ENCODE peak calls at places on chromosomes 1 and 21, in nine cellular contexts. F is heart right ventricle; R is testis; C is caudate nucleus; W is NCI-H1092; V is left ventricle myocardium superior; Q is T47D; N is activated CD4-positive, alpha-beta T cell treated with anti-CD3 and anti-CD28 coated beads, Interleukin-2, amount 50 U/mL, for 4 hours; I is T-helper 2 cell. G is an unnamed sample.

GRCh38 chr1:156489166-156489934 is 11.2 kb downstream of the MEF2D start:
- DNase-seq in W (peak; percentile 30), I (peak; percentile 62), N (peak; percentile 51), R (peak; percentile 63), F (peak; percentile 71), C (peak; percentile 57), Q (no peak), V (peak; percentile 82), G (no peak)

GRCh38 chr1:185646202-185646683 is 87.9 kb upstream of the HMCN1 start:
- DNase-seq in W (peak; percentile 54), I (no peak), V (no peak), N (no peak), Q (peak; percentile 78), F (no peak), C (no peak), R (peak; percentile 52), G (peak; percentile 72)

GRCh38 chr1:55107989-55108388 is 68.6 kb downstream of the PCSK9 start:
- DNase-seq in V (no peak), Q (no peak), I (no peak), F (no peak), W (no peak), R (no peak), C (no peak), N (no peak), G (no peak)

GRCh38 chr1:10107985-10108663 is 75.4 kb downstream of the UBE4B start:
- DNase-seq in W (no peak), V (no peak), N (no peak), R (no peak), Q (no peak), I (no peak), F (no peak), C (peak; percentile 11), G (no peak)

GRCh38 chr1:4745560-4745959 is 91.2 kb downstream of the AJAP1 start:
- DNase-seq in Q (no peak), N (no peak), C (no peak), R (no peak), I (no peak), F (no peak), V (no peak), W (no peak), G (no peak)

GRCh38 chr1:115643636-115644035 is 1.9 kb downstream of the VANGL1 start:
- DNase-seq in Q (no peak), C (no peak), I (no peak), W (no peak), F (no peak), R (no peak), N (no peak), V (no peak), G (no peak)

GRCh38 chr1:235943581-235944114 is 76.9 kb upstream of the LYST start:
- DNase-seq in V (no peak), N (no peak), C (no peak), Q (no peak), R (no peak), F (no peak), W (no peak), I (no peak), G (no peak)

GRCh38 chr1:163022129-163022528 is 47.0 kb upstream of the RGS4 start:
- DNase-seq in C (no peak), F (no peak), N (no peak), V (no peak), I (no peak), R (no peak), W (no peak), Q (no peak), G (no peak)

GRCh38 chr21:43639470-43640178 is 19.7 kb downstream of the HSF2BP start:
- DNase-seq in Q (no peak), F (no peak), W (no peak), N (no peak), I (no peak), V (no peak), C (no peak), R (no peak), G (no peak)

GRCh38 chr1:231260351-231260750 is 19.3 kb downstream of the GNPAT start:
- DNase-seq in F (no peak), V (no peak), R (no peak), W (no peak), Q (no peak), N (no peak), C (no peak), I (no peak), G (no peak)

GRCh38 chr1:18876210-18876609 is 16.8 kb upstream of the TAS1R2 start:
- DNase-seq in I (no peak), Q (no peak), C (no peak), F (no peak), V (no peak), N (no peak), R (no peak), W (no peak), G (no peak)

GRCh38 chr1:56070601-56071000 is 508.8 kb downstream of the PLPP3 start:
- DNase-seq in N (no peak), F (no peak), R (no peak), Q (no peak), W (no peak), V (no peak), C (no peak), I (no peak), G (no peak)

GRCh38 chr1:21863981-21864380 is 51.9 kb downstream of the LDLRAD2 start:
- DNase-seq in W (no peak), C (no peak), V (no peak), I (no peak), Q (no peak), N (no peak), F (no peak), R (no peak), G (no peak)

GRCh38 chr1:237267743-237268142 is 225.8 kb downstream of the RYR2 start:
- DNase-seq in C (no peak), I (no peak), V (no peak), R (no peak), N (no peak), Q (no peak), W (no peak), F (no peak), G (no peak)

GRCh38 chr1:36829951-36830350 is 204.4 kb downstream of the GRIK3 start:
- DNase-seq in V (no peak), I (no peak), N (no peak), W (no peak), C (no peak), F (no peak), R (no peak), Q (no peak), G (no peak)

GRCh38 chr1:87084247-87084836 is 169.9 kb downstream of the HS2ST1 start:
- DNase-seq in W (peak; percentile 11), C (no peak), F (no peak), V (no peak), N (no peak), R (no peak), Q (no peak), I (peak; percentile 36), G (no peak)

GRCh38 chr1:21894034-21894881 is 42.9 kb downstream of the HSPG2 start:
- DNase-seq in Q (no peak), C (no peak), W (peak; percentile 69), F (peak; percentile 60), I (no peak), V (peak; percentile 68), R (no peak), N (no peak), G (no peak)

GRCh38 chr1:67162954-67163353 is 3.3 kb upstream of the IL23R start:
- DNase-seq in Q (no peak), W (no peak), C (no peak), V (no peak), R (no peak), I (peak; percentile 87), N (no peak), F (no peak), G (no peak)